ENCODE peak calls at places on chromosomes 7 and 10, in five cellular contexts. N, U, X, L and E are unnamed samples.

GRCh38 chr7:18798018-18798906 is 302.7 kb downstream of the HDAC9 start:
- DNase-seq in N (no peak), U (no peak), X (no peak), L (no peak), E (no peak)

GRCh38 chr10:128050937-128051336 is 75.3 kb downstream of the MKI67 start:
- DNase-seq in N (no peak), U (peak; percentile 23), X (no peak), L (no peak), E (no peak)

GRCh38 chr10:21584834-21585530 is 51.0 kb downstream of the MLLT10 start:
- DNase-seq in N (peak; percentile 36), U (no peak), X (no peak), L (no peak), E (no peak)

GRCh38 chr10:112671743-112672142 is 224.7 kb downstream of the VTI1A start:
- DNase-seq in N (no peak), U (no peak), X (no peak), L (no peak), E (no peak)

GRCh38 chr10:95319239-95319638 is 28.4 kb upstream of the PDLIM1 start:
- DNase-seq in N (no peak), U (no peak), X (no peak), L (no peak), E (no peak)

GRCh38 chr7:95470452-95470851 is 15.3 kb upstream of the ASB4 start:
- DNase-seq in N (peak; percentile 48), U (peak; percentile 58), X (no peak), L (no peak), E (no peak)

GRCh38 chr10:43204394-43204942 is 62.4 kb downstream of the RASGEF1A start:
- DNase-seq in N (no peak), U (no peak), X (no peak), L (no peak), E (no peak)

GRCh38 chr7:157284229-157285014 is 52.4 kb upstream of the DNAJB6 start:
- DNase-seq in N (no peak), U (no peak), X (no peak), L (no peak), E (no peak)

GRCh38 chr10:4532467-4532866 is 293.5 kb upstream of the AKR1E2 start:
- DNase-seq in N (no peak), U (peak; percentile 46), X (no peak), L (no peak), E (no peak)

DNA sequence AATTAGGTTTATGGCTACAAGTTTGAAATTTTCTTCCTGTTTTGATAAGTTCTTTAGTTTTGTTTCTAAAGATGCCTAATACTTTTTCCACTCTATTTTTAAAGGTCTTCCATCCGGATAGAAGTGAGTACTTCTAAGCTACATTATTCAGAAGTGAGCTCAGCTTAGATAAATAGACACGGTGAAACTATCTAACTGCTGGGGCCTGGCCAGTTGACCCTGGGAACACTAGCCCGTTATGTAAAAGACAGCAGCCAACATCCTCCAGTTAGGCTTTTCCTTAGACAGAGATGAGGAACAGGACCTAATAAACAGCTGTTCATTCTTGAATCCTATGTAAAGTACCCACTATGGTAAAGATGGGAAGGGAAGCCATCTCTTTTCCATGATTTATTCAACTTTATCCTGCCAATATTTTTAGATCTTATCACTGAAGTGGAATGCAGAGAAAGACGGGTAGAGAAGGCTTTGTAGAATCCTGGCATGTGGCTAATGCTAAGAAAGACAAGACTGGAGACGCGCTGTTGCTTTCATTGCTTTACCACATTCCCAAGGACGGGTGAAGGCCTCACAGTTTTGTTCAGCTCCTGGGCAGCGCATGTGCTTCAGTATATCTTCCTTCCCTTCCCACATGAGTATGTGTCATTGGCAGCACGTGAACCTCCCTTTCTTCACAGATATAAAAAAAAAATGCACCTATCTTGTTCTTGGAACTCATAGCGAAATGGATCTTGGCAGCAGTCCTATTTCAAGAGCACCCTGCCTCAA is 340.0 kb upstream of the MEOX2 start:
- DNase-seq in N (no peak), U (no peak), X (no peak), L (no peak), E (no peak)
- H3K9me3 ChIP-seq in N (no peaks in the 10 kb centered on the region), U (no peaks in the 10 kb centered on the region), X (no peaks in the 10 kb centered on the region), L (no peaks in the 10 kb centered on the region), E (no peaks in the 10 kb centered on the region)

GRCh38 chr7:2786607-2787116 is 57.4 kb downstream of the GNA12 start:
- DNase-seq in N (no peak), U (no peak), X (no peak), L (no peak), E (no peak)
- H3K9me3 ChIP-seq in N (no peaks in the 10 kb centered on the region), U (no peaks in the 10 kb centered on the region), X (no peaks in the 10 kb centered on the region), L (no peaks in the 10 kb centered on the region), E (no peaks in the 10 kb centered on the region)

GRCh38 chr10:131272897-131273451 is 38.5 kb downstream of the TCERG1L start:
- DNase-seq in N (no peak), U (no peak), X (no peak), L (no peak), E (no peak)

GRCh38 chr10:131274133-131274880 is 37.2 kb downstream of the TCERG1L start:
- DNase-seq in N (no peak), U (no peak), X (no peak), L (no peak), E (no peak)

GRCh38 chr10:131273476-131273875 is 38.0 kb downstream of the TCERG1L start:
- DNase-seq in N (no peak), U (no peak), X (no peak), L (no peak), E (no peak)

GRCh38 chr10:131275691-131276090 is 35.8 kb downstream of the TCERG1L start:
- DNase-seq in N (no peak), U (no peak), X (no peak), L (no peak), E (no peak)

DNA sequence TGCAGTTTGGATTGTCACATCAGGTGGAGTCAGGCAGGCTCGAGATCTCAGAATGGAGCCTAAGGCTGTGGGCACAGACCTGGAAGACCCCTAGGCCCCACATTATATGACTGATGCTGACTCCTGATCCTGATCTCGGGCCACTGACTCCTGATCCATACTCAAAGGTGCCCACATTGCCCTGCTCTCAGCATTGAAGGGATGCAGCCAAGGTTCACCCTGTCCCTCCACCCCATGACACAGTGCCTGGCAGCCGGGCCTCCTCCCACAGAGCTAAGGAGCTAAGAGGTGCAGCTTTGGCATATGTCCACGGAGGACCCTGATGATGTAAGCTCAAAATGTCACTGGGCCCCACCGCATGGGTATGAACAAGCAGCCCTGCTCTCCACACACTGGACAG is 36.6 kb downstream of the TCERG1L start:
- DNase-seq in N (no peak), U (no peak), X (no peak), L (no peak), E (no peak)
- H3K9me3 ChIP-seq in N (no peaks in the 10 kb centered on the region), U (peaks cover 47% of the 10 kb centered on the region), X (no peaks in the 10 kb centered on the region), L (no peaks in the 10 kb centered on the region), E (no peaks in the 10 kb centered on the region)

GRCh38 chr10:10193848-10194247 is 823.8 kb upstream of the CELF2 start:
- DNase-seq in N (no peak), U (no peak), X (no peak), L (no peak), E (no peak)
- H3K9me3 ChIP-seq in N (no peaks in the 10 kb centered on the region), U (peaks cover 7% of the 10 kb centered on the region), X (no peaks in the 10 kb centered on the region), L (no peaks in the 10 kb centered on the region), E (no peaks in the 10 kb centered on the region)

GRCh38 chr10:123890761-123891146 is 853 bp downstream of the CPXM2 start:
- DNase-seq in N (no peak), U (no peak), X (no peak), L (no peak), E (no peak)

GRCh38 chr10:123890246-123890645 is 1.4 kb downstream of the CPXM2 start:
- DNase-seq in N (no peak), U (no peak), X (no peak), L (no peak), E (no peak)

GRCh38 chr10:123891147-123892011 is at the start of gene CPXM2:
- DNase-seq in N (no peak), U (no peak), X (no peak), L (no peak), E (no peak)

GRCh38 chr10:123896217-123896927 is 4.8 kb upstream of the CPXM2 start:
- DNase-seq in N (no peak), U (no peak), X (no peak), L (no peak), E (no peak)

GRCh38 chr10:123893651-123894050 is 2.0 kb upstream of the CPXM2 start:
- DNase-seq in N (no peak), U (no peak), X (no peak), L (no peak), E (no peak)
- H3K9me3 ChIP-seq in N (no peaks in the 10 kb centered on the region), U (no peaks in the 10 kb centered on the region), X (no peaks in the 10 kb centered on the region), L (no peaks in the 10 kb centered on the region), E (no peaks in the 10 kb centered on the region)